ENCODE peak calls at places on chromosome 13, in nine cellular contexts. F is non-pigmented ciliary epithelial cell; X is lung microvascular endothelial cell; D is activated CD4-positive, alpha-beta T cell treated with anti-CD3 and anti-CD28 coated beads for 36 hours; Y is T47D; A is AG08395; R is fibroblast of pulmonary artery; H is NCI-H2081 treated with DMSO at 0.1 percent for 48 hours; M is left ventricle myocardium superior. N is an unnamed sample.

GRCh38 chr13:113595131-113595530 is 10.6 kb downstream of the TFDP1 start:
- DNase-seq in F (no peak), R (no peak), H (no peak), M (no peak), A (no peak), X (no peak), D (no peak), Y (no peak), N (no peak)

GRCh38 chr13:25898991-25899390 is 152.8 kb downstream of the SHISA2 start:
- DNase-seq in M (no peak), H (no peak), Y (no peak), X (no peak), A (no peak), R (no peak), D (no peak), F (no peak), N (no peak)

GRCh38 chr13:99136427-99136954 is 64.2 kb upstream of the UBAC2 start:
- DNase-seq in Y (no peak), H (no peak), F (no peak), R (no peak), X (no peak), M (no peak), D (no peak), A (no peak), N (no peak)

GRCh38 chr13:95246292-95247082 is 54.8 kb downstream of the ABCC4 start:
- DNase-seq in X (peak; percentile 63), A (no peak), D (no peak), M (no peak), Y (peak; percentile 27), R (no peak), F (no peak), H (peak; percentile 3), N (no peak)

GRCh38 chr13:28537149-28537548 is 42.2 kb upstream of the FLT1 start:
- DNase-seq in M (no peak), A (no peak), D (no peak), Y (no peak), X (no peak), F (no peak), R (no peak), H (no peak), N (no peak)

GRCh38 chr13:27403252-27403678 is 21.2 kb upstream of the GTF3A start:
- DNase-seq in A (peak; percentile 87), M (no peak), Y (no peak), D (no peak), F (peak; percentile 32), R (peak; percentile 58), H (no peak), X (peak; percentile 37), N (no peak)

GRCh38 chr13:74868044-74868443 is 613.9 kb downstream of the TBC1D4 start:
- DNase-seq in H (no peak), F (no peak), M (no peak), X (no peak), Y (no peak), R (no peak), A (peak; percentile 9), D (no peak), N (no peak)

GRCh38 chr13:53781941-53782340 is 753.3 kb downstream of the OLFM4 start:
- DNase-seq in H (no peak), A (no peak), D (no peak), M (no peak), Y (no peak), R (no peak), X (no peak), F (no peak), N (no peak)

GRCh38 chr13:44756411-44756810 is 180.3 kb upstream of the TSC22D1 start:
- DNase-seq in Y (no peak), A (no peak), X (peak; percentile 48), M (no peak), D (no peak), F (no peak), H (no peak), R (no peak), N (no peak)

GRCh38 chr13:50386527-50387123 is 371.4 kb downstream of the KCNRG start:
- DNase-seq in R (peak; percentile 33), M (peak; percentile 39), X (peak; percentile 12), A (peak; percentile 32), Y (no peak), D (no peak), H (no peak), F (no peak), N (no peak)

GRCh38 chr13:98228661-98229349 is 51.7 kb upstream of the RNF113B start:
- DNase-seq in F (no peak), D (no peak), Y (no peak), M (no peak), R (no peak), A (peak; percentile 82), H (no peak), X (no peak), N (no peak)

GRCh38 chr13:30360586-30360985 is 53.2 kb upstream of the KATNAL1 start:
- DNase-seq in A (no peak), M (no peak), F (no peak), D (no peak), H (no peak), R (no peak), X (no peak), Y (no peak), N (no peak)

GRCh38 chr13:98478134-98479129 is 98.5 kb downstream of the STK24 start:
- DNase-seq in F (no peak), A (peak; percentile 48), X (peak; percentile 52), H (no peak), D (peak; percentile 46), Y (no peak), R (no peak), M (no peak), N (no peak)

GRCh38 chr13:33744589-33745369 is 73.2 kb upstream of the RFC3 start:
- DNase-seq in F (no peak), R (peak; percentile 14), D (no peak), Y (no peak), A (peak; percentile 27), X (no peak), H (peak; percentile 79), M (no peak), N (no peak)

GRCh38 chr13:94311893-94312292 is 167.6 kb downstream of the DCT start:
- DNase-seq in A (no peak), M (no peak), F (no peak), X (peak; percentile 50), D (no peak), Y (no peak), R (no peak), H (no peak), N (no peak)

GRCh38 chr13:51158365-51158764 is 47.3 kb upstream of the C13orf42 start:
- DNase-seq in H (no peak), F (no peak), A (no peak), Y (no peak), R (no peak), D (peak; percentile 9), X (no peak), M (no peak), N (no peak)

GRCh38 chr13:113407531-113408393 is 43.8 kb upstream of the GRTP1 start:
- DNase-seq in D (peak; percentile 2), Y (no peak), A (no peak), X (no peak), H (no peak), M (peak; percentile 46), R (no peak), F (no peak), N (no peak)

GRCh38 chr13:105972306-105972721 is 563.1 kb downstream of the EFNB2 start:
- DNase-seq in F (no peak), A (no peak), X (no peak), M (no peak), R (no peak), H (peak; percentile 40), D (no peak), Y (no peak), N (peak; percentile 68)

GRCh38 chr13:110341445-110342247 is 34.6 kb downstream of the COL4A2 start:
- DNase-seq in A (no peak), H (peak; percentile 13), R (peak; percentile 93), D (no peak), M (peak; percentile 68), Y (no peak), X (peak; percentile 87), F (no peak), N (no peak)

GRCh38 chr13:81458211-81458610 is 1117.3 kb upstream of the SPRY2 start:
- DNase-seq in X (no peak), R (no peak), A (no peak), M (no peak), H (no peak), D (no peak), F (no peak), Y (no peak), N (no peak)

GRCh38 chr13:43203781-43204180 is 180.4 kb downstream of the DNAJC15 start:
- DNase-seq in Y (no peak), D (no peak), F (no peak), H (no peak), M (no peak), A (peak; percentile 26), X (no peak), R (no peak), N (no peak)

GRCh38 chr13:30148171-30148754 is 159.1 kb downstream of the KATNAL1 start:
- DNase-seq in M (no peak), A (no peak), X (no peak), R (no peak), D (peak; percentile 51), F (no peak), Y (no peak), H (no peak), N (no peak)

GRCh38 chr13:100300213-100300612 is 211.3 kb downstream of the PCCA start:
- DNase-seq in H (no peak), A (no peak), D (no peak), Y (no peak), R (no peak), X (peak; percentile 18), M (no peak), F (no peak), N (no peak)

GRCh38 chr13:39530996-39531395 is 72.0 kb downstream of the LHFPL6 start:
- DNase-seq in R (peak; percentile 24), X (no peak), M (no peak), H (no peak), Y (no peak), D (no peak), F (no peak), A (peak; percentile 31), N (no peak)

GRCh38 chr13:108776650-108777049 is 147.2 kb downstream of the MYO16 start:
- DNase-seq in Y (no peak), X (no peak), A (no peak), H (no peak), F (no peak), R (no peak), D (no peak), M (no peak), N (no peak)

GRCh38 chr13:97256343-97256783 is 34.2 kb downstream of the MBNL2 start:
- DNase-seq in A (peak; percentile 82), R (peak; percentile 96), Y (no peak), X (peak; percentile 86), M (no peak), F (peak; percentile 97), H (no peak), D (peak; percentile 21), N (no peak)

GRCh38 chr13:112069063-112069726 is 2.2 kb downstream of the SOX1 start:
- DNase-seq in A (no peak), R (no peak), F (no peak), Y (no peak), D (no peak), X (no peak), M (no peak), H (no peak), N (no peak)

GRCh38 chr13:72204291-72204690 is 337.3 kb upstream of the DACH1 start:
- DNase-seq in H (no peak), M (no peak), R (peak; percentile 26), Y (no peak), X (no peak), F (no peak), A (peak; percentile 76), D (no peak), N (no peak)

GRCh38 chr13:37561031-37561430 is 37.5 kb downstream of the POSTN start:
- DNase-seq in Y (no peak), X (no peak), R (no peak), A (peak; percentile 17), M (no peak), F (no peak), D (no peak), H (no peak), N (no peak)

GRCh38 chr13:27421101-27421881 is 3.1 kb upstream of the GTF3A start:
- DNase-seq in R (no peak), M (no peak), F (no peak), Y (no peak), A (no peak), H (no peak), X (no peak), D (no peak), N (no peak)

GRCh38 chr13:49812806-49813205 is 20.3 kb upstream of the KPNA3 start:
- DNase-seq in R (no peak), X (no peak), A (no peak), H (no peak), M (no peak), Y (no peak), F (no peak), D (no peak), N (no peak)

N was measured in colonic mucosa.